ENCODE peak calls at places on chromosomes 11 and 22, in eight cellular contexts. One of them, this sample, is unnamed.

GRCh38 chr11:134572741-134573675 is 161.0 kb upstream of the B3GAT1 start:
- DNase-seq in glutamatergic neuron: no peak
- DNase-seq in transverse colon: no peak
- DNase-seq in sigmoid colon: peak
- DNase-seq in NCI-H69: no peak
- DNase-seq in stimulated activated CD8-positive, alpha-beta memory T cell treated with anti-CD3 and anti-CD28 coated beads, Interleukin-15, amount 100 ng/mL, for 1 hour: no peak
- DNase-seq in AG10803: no peak
- DNase-seq in small intestine: no peak
- DNase-seq in this sample: peak

GRCh38 chr11:3796796-3797328 is 492 bp downstream of the NUP98 start:
- DNase-seq in NCI-H69: peak
- DNase-seq in sigmoid colon: no peak
- DNase-seq in glutamatergic neuron: peak
- DNase-seq in AG10803: no peak
- DNase-seq in small intestine: peak
- DNase-seq in transverse colon: no peak
- DNase-seq in stimulated activated CD8-positive, alpha-beta memory T cell treated with anti-CD3 and anti-CD28 coated beads, Interleukin-15, amount 100 ng/mL, for 1 hour: no peak
- DNase-seq in this sample: no peak

GRCh38 chr11:65159005-65159404 is 11.0 kb upstream of the SPDYC start:
- DNase-seq in NCI-H69: no peak
- DNase-seq in sigmoid colon: no peak
- DNase-seq in transverse colon: no peak
- DNase-seq in stimulated activated CD8-positive, alpha-beta memory T cell treated with anti-CD3 and anti-CD28 coated beads, Interleukin-15, amount 100 ng/mL, for 1 hour: no peak
- DNase-seq in glutamatergic neuron: no peak
- DNase-seq in AG10803: no peak
- DNase-seq in small intestine: no peak
- DNase-seq in this sample: no peak

GRCh38 chr11:73236879-73237278 is 18.8 kb downstream of the P2RY2 start:
- DNase-seq in glutamatergic neuron: peak
- DNase-seq in NCI-H69: peak
- DNase-seq in AG10803: no peak
- DNase-seq in sigmoid colon: no peak
- DNase-seq in transverse colon: peak
- DNase-seq in small intestine: peak
- DNase-seq in stimulated activated CD8-positive, alpha-beta memory T cell treated with anti-CD3 and anti-CD28 coated beads, Interleukin-15, amount 100 ng/mL, for 1 hour: no peak
- DNase-seq in this sample: peak

GRCh38 chr22:20885557-20886323 is 26.9 kb downstream of the SNAP29 start:
- DNase-seq in transverse colon: peak
- DNase-seq in AG10803: peak
- DNase-seq in NCI-H69: peak
- DNase-seq in glutamatergic neuron: peak
- DNase-seq in stimulated activated CD8-positive, alpha-beta memory T cell treated with anti-CD3 and anti-CD28 coated beads, Interleukin-15, amount 100 ng/mL, for 1 hour: peak
- DNase-seq in small intestine: peak
- DNase-seq in sigmoid colon: peak
- DNase-seq in this sample: peak

GRCh38 chr11:57321996-57322880 is 2.5 kb downstream of the TNKS1BP1 start:
- DNase-seq in small intestine: peak
- DNase-seq in glutamatergic neuron: peak
- DNase-seq in NCI-H69: peak
- DNase-seq in stimulated activated CD8-positive, alpha-beta memory T cell treated with anti-CD3 and anti-CD28 coated beads, Interleukin-15, amount 100 ng/mL, for 1 hour: no peak
- DNase-seq in transverse colon: peak
- DNase-seq in AG10803: peak
- DNase-seq in sigmoid colon: peak
- DNase-seq in this sample: no peak

GRCh38 chr11:1641096-1641495 is 11.5 kb downstream of the KRTAP5-5 start:
- DNase-seq in transverse colon: no peak
- DNase-seq in small intestine: no peak
- DNase-seq in stimulated activated CD8-positive, alpha-beta memory T cell treated with anti-CD3 and anti-CD28 coated beads, Interleukin-15, amount 100 ng/mL, for 1 hour: no peak
- DNase-seq in sigmoid colon: peak
- DNase-seq in glutamatergic neuron: no peak
- DNase-seq in AG10803: no peak
- DNase-seq in NCI-H69: no peak
- DNase-seq in this sample: no peak

GRCh38 chr11:45606514-45607024 is 58.9 kb downstream of the CHST1 start:
- DNase-seq in stimulated activated CD8-positive, alpha-beta memory T cell treated with anti-CD3 and anti-CD28 coated beads, Interleukin-15, amount 100 ng/mL, for 1 hour: no peak
- DNase-seq in sigmoid colon: no peak
- DNase-seq in NCI-H69: peak
- DNase-seq in small intestine: no peak
- DNase-seq in glutamatergic neuron: peak
- DNase-seq in AG10803: no peak
- DNase-seq in transverse colon: no peak
- DNase-seq in this sample: no peak

GRCh38 chr11:45543808-45544422 is 121.5 kb downstream of the CHST1 start:
- DNase-seq in AG10803: no peak
- DNase-seq in NCI-H69: no peak
- DNase-seq in sigmoid colon: no peak
- DNase-seq in glutamatergic neuron: no peak
- DNase-seq in stimulated activated CD8-positive, alpha-beta memory T cell treated with anti-CD3 and anti-CD28 coated beads, Interleukin-15, amount 100 ng/mL, for 1 hour: no peak
- DNase-seq in transverse colon: no peak
- DNase-seq in small intestine: no peak
- DNase-seq in this sample: no peak

GRCh38 chr11:132904091-132904490 is 628.2 kb downstream of the OPCML start:
- DNase-seq in sigmoid colon: no peak
- DNase-seq in stimulated activated CD8-positive, alpha-beta memory T cell treated with anti-CD3 and anti-CD28 coated beads, Interleukin-15, amount 100 ng/mL, for 1 hour: no peak
- DNase-seq in AG10803: no peak
- DNase-seq in glutamatergic neuron: no peak
- DNase-seq in small intestine: no peak
- DNase-seq in NCI-H69: no peak
- DNase-seq in transverse colon: no peak
- DNase-seq in this sample: no peak

GRCh38 chr22:41910599-41911291 is 4.1 kb downstream of the SHISA8 start:
- DNase-seq in stimulated activated CD8-positive, alpha-beta memory T cell treated with anti-CD3 and anti-CD28 coated beads, Interleukin-15, amount 100 ng/mL, for 1 hour: no peak
- DNase-seq in sigmoid colon: no peak
- DNase-seq in NCI-H69: no peak
- DNase-seq in small intestine: no peak
- DNase-seq in AG10803: peak
- DNase-seq in transverse colon: no peak
- DNase-seq in glutamatergic neuron: peak
- DNase-seq in this sample: no peak

GRCh38 chr11:5204787-5205186 is 4.3 kb upstream of the OR51V1 start:
- DNase-seq in stimulated activated CD8-positive, alpha-beta memory T cell treated with anti-CD3 and anti-CD28 coated beads, Interleukin-15, amount 100 ng/mL, for 1 hour: no peak
- DNase-seq in transverse colon: no peak
- DNase-seq in small intestine: peak
- DNase-seq in NCI-H69: peak
- DNase-seq in sigmoid colon: no peak
- DNase-seq in glutamatergic neuron: no peak
- DNase-seq in AG10803: peak
- DNase-seq in this sample: no peak

GRCh38 chr22:29632672-29633071 is 29.2 kb downstream of the NF2 start:
- DNase-seq in sigmoid colon: no peak
- DNase-seq in AG10803: no peak
- DNase-seq in stimulated activated CD8-positive, alpha-beta memory T cell treated with anti-CD3 and anti-CD28 coated beads, Interleukin-15, amount 100 ng/mL, for 1 hour: no peak
- DNase-seq in small intestine: no peak
- DNase-seq in glutamatergic neuron: no peak
- DNase-seq in transverse colon: no peak
- DNase-seq in NCI-H69: no peak
- DNase-seq in this sample: no peak

GRCh38 chr11:73308003-73308962 is at the start of gene ARHGEF17:
- DNase-seq in NCI-H69: peak
- DNase-seq in stimulated activated CD8-positive, alpha-beta memory T cell treated with anti-CD3 and anti-CD28 coated beads, Interleukin-15, amount 100 ng/mL, for 1 hour: no peak
- DNase-seq in small intestine: no peak
- DNase-seq in AG10803: peak
- DNase-seq in transverse colon: peak
- DNase-seq in glutamatergic neuron: peak
- DNase-seq in sigmoid colon: peak
- DNase-seq in this sample: peak

GRCh38 chr11:94751216-94751612 is 16.9 kb upstream of the AMOTL1 start:
- DNase-seq in transverse colon: no peak
- DNase-seq in sigmoid colon: no peak
- DNase-seq in glutamatergic neuron: no peak
- DNase-seq in NCI-H69: no peak
- DNase-seq in small intestine: no peak
- DNase-seq in stimulated activated CD8-positive, alpha-beta memory T cell treated with anti-CD3 and anti-CD28 coated beads, Interleukin-15, amount 100 ng/mL, for 1 hour: no peak
- DNase-seq in AG10803: no peak
- DNase-seq in this sample: no peak

GRCh38 chr11:59822989-59823566 is 12.5 kb upstream of the MRPL16 start:
- DNase-seq in AG10803: peak
- DNase-seq in stimulated activated CD8-positive, alpha-beta memory T cell treated with anti-CD3 and anti-CD28 coated beads, Interleukin-15, amount 100 ng/mL, for 1 hour: no peak
- DNase-seq in glutamatergic neuron: peak
- DNase-seq in small intestine: peak
- DNase-seq in NCI-H69: peak
- DNase-seq in transverse colon: peak
- DNase-seq in sigmoid colon: no peak
- DNase-seq in this sample: no peak

GRCh38 chr22:37329239-37330140 is 47.2 kb downstream of the CYTH4 start:
- DNase-seq in transverse colon: no peak
- DNase-seq in sigmoid colon: no peak
- DNase-seq in AG10803: peak
- DNase-seq in small intestine: no peak
- DNase-seq in NCI-H69: no peak
- DNase-seq in stimulated activated CD8-positive, alpha-beta memory T cell treated with anti-CD3 and anti-CD28 coated beads, Interleukin-15, amount 100 ng/mL, for 1 hour: no peak
- DNase-seq in glutamatergic neuron: peak
- DNase-seq in this sample: no peak

GRCh38 chr11:105942951-105943350 is 79.1 kb downstream of the MSANTD4 start:
- DNase-seq in stimulated activated CD8-positive, alpha-beta memory T cell treated with anti-CD3 and anti-CD28 coated beads, Interleukin-15, amount 100 ng/mL, for 1 hour: no peak
- DNase-seq in transverse colon: no peak
- DNase-seq in sigmoid colon: no peak
- DNase-seq in AG10803: no peak
- DNase-seq in NCI-H69: no peak
- DNase-seq in small intestine: no peak
- DNase-seq in glutamatergic neuron: no peak
- DNase-seq in this sample: no peak

GRCh38 chr11:10400856-10401255 is 54.2 kb upstream of the AMPD3 start:
- DNase-seq in sigmoid colon: no peak
- DNase-seq in small intestine: no peak
- DNase-seq in transverse colon: no peak
- DNase-seq in stimulated activated CD8-positive, alpha-beta memory T cell treated with anti-CD3 and anti-CD28 coated beads, Interleukin-15, amount 100 ng/mL, for 1 hour: no peak
- DNase-seq in AG10803: no peak
- DNase-seq in NCI-H69: no peak
- DNase-seq in glutamatergic neuron: no peak
- DNase-seq in this sample: no peak

GRCh38 chr11:116981216-116981887 is 116.9 kb downstream of the SIK3 start:
- DNase-seq in stimulated activated CD8-positive, alpha-beta memory T cell treated with anti-CD3 and anti-CD28 coated beads, Interleukin-15, amount 100 ng/mL, for 1 hour: no peak
- DNase-seq in sigmoid colon: no peak
- DNase-seq in AG10803: peak
- DNase-seq in glutamatergic neuron: no peak
- DNase-seq in small intestine: no peak
- DNase-seq in transverse colon: no peak
- DNase-seq in NCI-H69: no peak
- DNase-seq in this sample: no peak

GRCh38 chr22:29156507-29156906 is 49.2 kb upstream of the EMID1 start:
- DNase-seq in NCI-H69: peak
- DNase-seq in glutamatergic neuron: peak
- DNase-seq in small intestine: no peak
- DNase-seq in sigmoid colon: peak
- DNase-seq in stimulated activated CD8-positive, alpha-beta memory T cell treated with anti-CD3 and anti-CD28 coated beads, Interleukin-15, amount 100 ng/mL, for 1 hour: no peak
- DNase-seq in AG10803: peak
- DNase-seq in transverse colon: no peak
- DNase-seq in this sample: no peak

GRCh38 chr11:120065876-120066275 is 72.0 kb downstream of the TRIM29 start:
- DNase-seq in small intestine: no peak
- DNase-seq in AG10803: no peak
- DNase-seq in glutamatergic neuron: no peak
- DNase-seq in transverse colon: no peak
- DNase-seq in sigmoid colon: no peak
- DNase-seq in NCI-H69: no peak
- DNase-seq in stimulated activated CD8-positive, alpha-beta memory T cell treated with anti-CD3 and anti-CD28 coated beads, Interleukin-15, amount 100 ng/mL, for 1 hour: no peak
- DNase-seq in this sample: no peak

GRCh38 chr11:14041040-14041439 is 78.5 kb downstream of the SPON1 start:
- DNase-seq in AG10803: no peak
- DNase-seq in transverse colon: no peak
- DNase-seq in NCI-H69: peak
- DNase-seq in small intestine: peak
- DNase-seq in glutamatergic neuron: no peak
- DNase-seq in sigmoid colon: no peak
- DNase-seq in stimulated activated CD8-positive, alpha-beta memory T cell treated with anti-CD3 and anti-CD28 coated beads, Interleukin-15, amount 100 ng/mL, for 1 hour: no peak
- DNase-seq in this sample: no peak

GRCh38 chr11:129853508-129854228 is 38.0 kb downstream of the TMEM45B start:
- DNase-seq in transverse colon: peak
- DNase-seq in AG10803: no peak
- DNase-seq in small intestine: peak
- DNase-seq in glutamatergic neuron: no peak
- DNase-seq in stimulated activated CD8-positive, alpha-beta memory T cell treated with anti-CD3 and anti-CD28 coated beads, Interleukin-15, amount 100 ng/mL, for 1 hour: peak
- DNase-seq in NCI-H69: peak
- DNase-seq in sigmoid colon: no peak
- DNase-seq in this sample: no peak

GRCh38 chr11:62352355-62353336 is 15.4 kb downstream of the ASRGL1 start:
- DNase-seq in AG10803: no peak
- DNase-seq in glutamatergic neuron: no peak
- DNase-seq in NCI-H69: no peak
- DNase-seq in transverse colon: no peak
- DNase-seq in stimulated activated CD8-positive, alpha-beta memory T cell treated with anti-CD3 and anti-CD28 coated beads, Interleukin-15, amount 100 ng/mL, for 1 hour: no peak
- DNase-seq in small intestine: no peak
- DNase-seq in sigmoid colon: no peak
- DNase-seq in this sample: no peak

GRCh38 chr22:25741692-25742626 is at the start of gene MYO18B:
- DNase-seq in NCI-H69: no peak
- DNase-seq in stimulated activated CD8-positive, alpha-beta memory T cell treated with anti-CD3 and anti-CD28 coated beads, Interleukin-15, amount 100 ng/mL, for 1 hour: no peak
- DNase-seq in small intestine: no peak
- DNase-seq in glutamatergic neuron: no peak
- DNase-seq in transverse colon: no peak
- DNase-seq in sigmoid colon: no peak
- DNase-seq in AG10803: no peak
- DNase-seq in this sample: no peak